ENCODE peak calls at places on chromosomes 11 and 22, in six cellular contexts. B is tibial artery, P is upper lobe of right lung, K is endothelial cell of umbilical vein, I is neuronal stem cell, H is iPS DF 6.9. R is an unnamed sample. For H3K9me3, the result is how much of the 10 kb centered on the place peaks cover.

GRCh38 chr11:64870176-64870892 is 8.1 kb downstream of the EHD1 start:
- DNase-seq in K (peak), P (no peak), H (no peak), I (no peak), B (peak), R (no peak)

GRCh38 chr11:73969991-73970800 is 12.4 kb downstream of the UCP2 start:
- DNase-seq in I (no peak), B (no peak), H (no peak), P (no peak), K (no peak), R (no peak)

GRCh38 chr11:113991170-113991569 is 16.3 kb downstream of the HTR3A start:
- DNase-seq in K (peak), I (peak), P (no peak), H (peak), B (no peak), R (peak)

GRCh38 chr11:40689823-40690222 is 769.6 kb downstream of the LRRC4C start:
- DNase-seq in B (no peak), H (no peak), K (no peak), I (no peak), P (no peak), R (no peak)

GRCh38 chr11:14041565-14041964 is 79.0 kb downstream of the SPON1 start:
- DNase-seq in P (no peak), K (no peak), I (no peak), B (no peak), H (no peak), R (no peak)

GRCh38 chr11:46520971-46521745 is 72.7 kb downstream of the AMBRA1 start:
- DNase-seq in P (no peak), K (peak), I (no peak), B (no peak), H (no peak), R (peak)

GRCh38 chr11:63602296-63602695 is 11.9 kb downstream of the PLAAT3 start:
- DNase-seq in P (no peak), I (no peak), B (no peak), K (no peak), H (no peak), R (no peak)

GRCh38 chr11:64604458-64605247 is 13.6 kb downstream of the SLC22A12 start:
- DNase-seq in I (no peak), H (no peak), P (no peak), K (no peak), B (no peak), R (no peak)

GRCh38 chr11:44788536-44789227 is 61.9 kb downstream of the TSPAN18 start:
- DNase-seq in P (no peak), I (no peak), H (no peak), B (peak), K (peak), R (peak)

GRCh38 chr11:92653448-92653847 is 316.0 kb upstream of the MTNR1B start:
- DNase-seq in P (no peak), K (no peak), I (no peak), B (no peak), H (no peak), R (peak)

GRCh38 chr11:95715777-95716241 is 73.8 kb downstream of the FAM76B start:
- DNase-seq in I (no peak), H (no peak), K (peak), B (no peak), P (no peak), R (peak)

GRCh38 chr22:46035380-46035741 is 58.4 kb upstream of the WNT7B start:
- DNase-seq in K (no peak), H (no peak), B (no peak), P (no peak), I (no peak), R (no peak)

GRCh38 chr22:19871023-19871844 is 16.6 kb upstream of the GNB1L start:
- DNase-seq in B (peak), P (peak), I (no peak), K (no peak), H (no peak), R (no peak)

GRCh38 chr11:74171630-74172465 is 759 bp downstream of the PPME1 start:
- DNase-seq in K (peak), P (no peak), B (no peak), I (no peak), H (no peak), R (peak)

GRCh38 chr22:37187552-37187890 is 526 bp downstream of the C1QTNF6 start:
- DNase-seq in I (no peak), K (peak), H (no peak), P (no peak), B (no peak), R (peak)

GRCh38 chr11:75816561-75817239 is 1.7 kb downstream of the UVRAG start:
- DNase-seq in I (no peak), P (no peak), H (no peak), K (peak), B (no peak), R (peak)

GRCh38 chr11:116702772-116703360 is 69.9 kb downstream of the BUD13 start:
- DNase-seq in B (no peak), H (no peak), P (no peak), I (no peak), K (no peak), R (no peak)

GRCh38 chr22:24117942-24118341 is 63.3 kb upstream of the SUSD2 start:
- DNase-seq in B (no peak), I (no peak), K (no peak), P (no peak), H (no peak), R (peak)

GRCh38 chr11:60235318-60235717 is 7.6 kb downstream of the MS4A4E start:
- DNase-seq in I (no peak), H (no peak), P (no peak), K (no peak), B (no peak), R (no peak)

DNA sequence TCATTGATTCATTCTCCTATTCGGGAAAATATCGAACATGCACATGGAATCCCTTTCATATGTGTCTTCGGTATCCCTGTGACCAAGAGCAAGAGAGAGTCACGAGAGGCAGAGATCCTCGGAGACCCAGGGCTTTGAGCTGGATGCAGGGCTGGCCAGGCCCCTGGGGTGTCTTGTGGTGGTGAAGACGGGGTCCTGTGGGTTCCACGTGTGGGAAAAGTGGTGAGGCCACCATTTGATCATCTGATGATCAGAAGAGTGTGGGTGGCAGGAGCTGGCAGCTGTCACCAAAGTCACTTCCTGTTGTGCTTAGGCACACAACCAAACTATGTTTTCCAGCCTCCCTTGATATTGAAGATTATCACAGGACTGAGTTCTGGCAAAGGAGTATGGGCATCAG is 94.0 kb downstream of the BRD1 start:
- DNase-seq in H (no peak), I (no peak), B (no peak), P (no peak), K (no peak), R (no peak)
- H3K9me3 ChIP-seq in H (under half), I (under half), B (under half), P (under half), K (under half), R (under half)

GRCh38 chr11:70845761-70846160 is 406.6 kb downstream of the SHANK2 start:
- DNase-seq in P (no peak), K (no peak), B (no peak), I (no peak), H (no peak), R (no peak)
- H3K9me3 ChIP-seq in P (under half), K (under half), B (under half), I (under half), H (under half), R (under half)

GRCh38 chr11:2647953-2648352 is 51.8 kb downstream of the KCNQ1OT1 start:
- DNase-seq in H (no peak), B (no peak), P (no peak), I (no peak), K (no peak), R (no peak)
- H3K9me3 ChIP-seq in H (under half), B (under half), P (under half), I (half or more), K (under half), R (half or more)

GRCh38 chr11:50187220-50187619 is 154.5 kb downstream of the OR4C45 start:
- DNase-seq in I (no peak), P (no peak), K (no peak), H (no peak), B (no peak), R (peak)
- H3K9me3 ChIP-seq in I (under half), P (under half), K (under half), H (under half), B (under half), R (under half)

GRCh38 chr22:47839586-47840245 is 1077.3 kb downstream of the TBC1D22A start:
- DNase-seq in H (no peak), I (no peak), K (no peak), P (no peak), B (no peak), R (no peak)

GRCh38 chr22:47835726-47836125 is 1073.3 kb downstream of the TBC1D22A start:
- DNase-seq in K (no peak), B (no peak), I (no peak), P (no peak), H (no peak), R (no peak)

GRCh38 chr22:47841166-47841565 is 1078.7 kb downstream of the TBC1D22A start:
- DNase-seq in H (no peak), K (no peak), P (no peak), I (no peak), B (no peak), R (no peak)

GRCh38 chr22:47836957-47837356 is 1074.5 kb downstream of the TBC1D22A start:
- DNase-seq in H (no peak), B (no peak), P (no peak), I (no peak), K (no peak), R (no peak)

DNA sequence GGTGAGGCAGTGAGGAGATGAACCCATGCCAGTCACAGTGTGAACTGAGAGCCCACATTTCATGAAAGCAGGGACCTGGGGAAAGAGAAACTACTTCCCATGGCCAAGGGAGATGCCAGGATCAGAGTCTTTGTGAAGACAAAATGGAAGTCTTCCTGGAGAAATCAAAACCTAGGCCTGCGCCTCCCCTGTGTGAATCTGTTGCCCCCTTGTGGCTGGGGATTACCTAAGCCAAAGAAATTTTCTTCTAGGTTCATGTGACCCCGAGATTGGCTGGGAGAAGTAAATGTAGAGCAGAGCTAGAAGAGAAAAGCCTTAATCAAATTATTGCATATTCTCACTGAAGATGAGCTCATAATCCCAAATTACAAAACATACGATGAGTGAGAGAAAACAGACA is 1075.3 kb downstream of the TBC1D22A start:
- DNase-seq in H (no peak), P (no peak), B (no peak), K (no peak), I (no peak), R (peak)
- H3K9me3 ChIP-seq in H (under half), P (under half), B (under half), K (under half), I (under half), R (under half)

GRCh38 chr22:48652796-48653195 is 1174.9 kb downstream of the BRD1 start:
- DNase-seq in B (no peak), I (no peak), P (no peak), K (no peak), H (no peak), R (no peak)
- H3K9me3 ChIP-seq in B (under half), I (under half), P (under half), K (under half), H (under half), R (under half)

GRCh38 chr11:28140689-28141455 is 32.7 kb downstream of the METTL15 start:
- DNase-seq in K (no peak), P (no peak), I (no peak), B (no peak), H (no peak), R (no peak)
- H3K9me3 ChIP-seq in K (under half), P (under half), I (half or more), B (under half), H (under half), R (under half)

R was measured in A673.